ENCODE peak calls at places on chromosomes 11 and 22, in six cellular contexts. V is nephron progenitor cell, S is fibroblast of the aortic adventitia, Z is fibroblast of mammary gland, C is AG09309, H is astrocyte of the spinal cord. Q is an unnamed sample.

GRCh38 chr22:44395116-44396005 is 82.6 kb upstream of the SHISAL1 start:
- DNase-seq in V (no peak), S (no peak), Z (no peak), C (no peak), H (no peak), Q (no peak)

GRCh38 chr11:15123849-15124248 is 9.1 kb downstream of the INSC start:
- DNase-seq in V (no peak), S (peak), Z (peak), C (peak), H (peak), Q (peak)

GRCh38 chr22:19979712-19980493 is 36.7 kb downstream of the ARVCF start:
- DNase-seq in V (no peak), S (no peak), Z (no peak), C (no peak), H (no peak), Q (no peak)

GRCh38 chr11:104402812-104403521 is 239.0 kb upstream of the PDGFD start:
- DNase-seq in V (no peak), S (no peak), Z (no peak), C (no peak), H (no peak), Q (no peak)

GRCh38 chr22:24076091-24076867 is 65.2 kb downstream of the CABIN1 start:
- DNase-seq in V (no peak), S (no peak), Z (peak), C (no peak), H (no peak), Q (peak)

GRCh38 chr22:45880732-45881523 is 96.0 kb downstream of the WNT7B start:
- DNase-seq in V (peak), S (no peak), Z (no peak), C (no peak), H (no peak), Q (no peak)

GRCh38 chr22:49947296-49947622 is 13.3 kb upstream of the PIM3 start:
- DNase-seq in V (no peak), S (no peak), Z (no peak), C (no peak), H (no peak), Q (no peak)

GRCh38 chr11:64088159-64089026 is 52.7 kb downstream of the FLRT1 start:
- DNase-seq in V (no peak), S (no peak), Z (no peak), C (no peak), H (no peak), Q (no peak)

DNA sequence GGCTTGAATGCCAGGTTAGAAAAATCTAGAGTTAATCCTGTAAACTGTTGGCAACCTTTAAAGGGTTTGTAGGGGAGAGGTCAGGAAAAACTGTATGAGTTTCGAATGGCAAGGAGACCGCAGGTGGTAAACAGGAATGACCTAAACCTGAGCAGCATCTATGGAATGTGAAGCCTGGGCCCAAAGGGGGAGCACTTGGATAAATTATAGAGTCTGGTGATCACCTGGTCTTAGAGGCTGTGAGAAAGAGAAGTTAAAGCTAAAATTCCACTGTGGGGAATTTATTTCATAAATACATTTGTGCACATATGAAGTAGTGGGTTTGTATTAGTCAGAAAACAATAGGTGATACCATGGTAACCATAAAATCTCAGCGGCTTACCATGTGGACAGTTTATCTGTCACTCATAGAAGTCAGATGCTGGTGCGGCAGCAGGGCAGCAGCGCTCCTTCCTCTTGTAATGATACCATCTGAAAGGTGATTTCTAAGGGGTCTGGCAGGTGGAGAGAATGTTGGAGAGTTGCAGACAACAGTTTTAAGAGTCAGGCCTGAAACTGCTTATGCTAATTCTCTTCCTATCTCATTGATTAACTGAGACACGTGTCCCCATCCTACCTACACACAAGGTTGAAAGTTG is 1104.4 kb upstream of the CCDC90B start:
- DNase-seq in V (no peak), S (no peak), Z (peak), C (no peak), H (peak), Q (no peak)
- TF ChIP-seq CTCF in V (no peak), S (no peak), Z (no peak), C (peak), H (peak), Q (no peak)

GRCh38 chr11:109120341-109120740 is 301.6 kb upstream of the C11orf87 start:
- DNase-seq in V (no peak), S (no peak), Z (no peak), C (no peak), H (no peak), Q (no peak)
- TF ChIP-seq CTCF in V (no peak), S (no peak), Z (no peak), C (no peak), H (no peak), Q (no peak)

GRCh38 chr22:37781434-37782059 is 26.2 kb upstream of the GCAT start:
- DNase-seq in V (no peak), S (peak), Z (peak), C (no peak), H (no peak), Q (peak)
- TF ChIP-seq CTCF in V (no peak), S (peak), Z (peak), C (peak), H (peak), Q (peak)

GRCh38 chr11:57643802-57644201 is 5.9 kb downstream of the YPEL4 start:
- DNase-seq in V (no peak), S (peak), Z (no peak), C (no peak), H (no peak), Q (peak)
- TF ChIP-seq CTCF in V (no peak), S (peak), Z (peak), C (no peak), H (peak), Q (no peak)

GRCh38 chr11:11407738-11408084 is 54.7 kb upstream of the CSNK2A3 start:
- DNase-seq in V (no peak), S (no peak), Z (no peak), C (no peak), H (no peak), Q (no peak)

GRCh38 chr11:11409916-11410315 is 56.9 kb upstream of the CSNK2A3 start:
- DNase-seq in V (no peak), S (no peak), Z (no peak), C (no peak), H (no peak), Q (no peak)

GRCh38 chr11:11407065-11407737 is 54.2 kb upstream of the CSNK2A3 start:
- DNase-seq in V (no peak), S (no peak), Z (peak), C (no peak), H (no peak), Q (no peak)

GRCh38 chr11:11409224-11409623 is 56.2 kb upstream of the CSNK2A3 start:
- DNase-seq in V (no peak), S (no peak), Z (no peak), C (no peak), H (no peak), Q (no peak)

GRCh38 chr11:11408436-11409221 is 55.6 kb upstream of the CSNK2A3 start:
- DNase-seq in V (no peak), S (no peak), Z (peak), C (no peak), H (no peak), Q (no peak)
- TF ChIP-seq CTCF in V (no peak), S (no peak), Z (no peak), C (no peak), H (no peak), Q (no peak)

DNA sequence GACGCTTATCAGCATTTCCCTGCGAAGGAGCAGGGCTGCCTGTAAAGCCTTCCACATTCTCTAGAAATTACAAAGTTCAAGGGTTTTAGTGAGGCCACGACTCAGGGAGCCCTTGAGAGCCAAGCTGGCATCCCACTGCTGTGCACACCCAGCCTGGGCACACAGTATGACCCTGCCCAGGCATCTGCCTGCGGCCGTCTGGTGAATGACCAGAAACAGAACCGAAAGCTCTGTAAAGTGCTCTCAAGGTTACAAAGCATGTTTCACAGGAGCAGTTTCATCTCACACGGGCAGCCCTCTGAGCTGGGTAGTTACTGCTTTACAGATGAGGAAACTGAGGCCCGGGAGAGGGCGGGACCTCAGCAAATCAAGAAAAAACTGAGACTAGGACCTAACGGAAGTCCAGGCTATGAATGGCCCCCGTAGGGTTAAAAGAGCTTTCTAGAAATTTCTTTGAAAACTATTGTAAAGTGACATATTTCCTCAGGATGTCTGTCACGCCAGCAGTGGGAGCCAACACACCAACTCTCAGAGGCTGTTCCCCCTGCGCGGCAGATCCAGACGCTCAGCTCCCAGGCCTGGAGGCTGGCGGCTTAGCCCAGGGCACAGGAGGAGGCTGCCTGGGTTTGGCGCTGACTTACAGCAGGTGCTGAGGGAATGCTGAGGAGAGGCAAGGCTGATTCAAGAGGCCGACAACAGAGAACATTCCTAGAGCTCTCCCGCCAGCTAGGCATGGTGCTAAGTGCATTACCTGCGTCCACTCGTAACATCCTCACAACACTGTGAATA is 7.7 kb upstream of the TCF20 start:
- DNase-seq in V (no peak), S (no peak), Z (no peak), C (no peak), H (no peak), Q (no peak)
- TF ChIP-seq CTCF in V (no peak), S (no peak), Z (no peak), C (peak), H (peak), Q (peak)

GRCh38 chr11:9663699-9664275 is at the start of gene SWAP70:
- DNase-seq in V (peak), S (peak), Z (peak), C (peak), H (peak), Q (peak)
- TF ChIP-seq CTCF in V (no peak), S (peak), Z (peak), C (peak), H (peak), Q (peak)

GRCh38 chr11:114953039-114953438 is 274.7 kb downstream of the NXPE2 start:
- DNase-seq in V (no peak), S (no peak), Z (no peak), C (no peak), H (no peak), Q (no peak)
- TF ChIP-seq CTCF in V (peak), S (no peak), Z (no peak), C (no peak), H (no peak), Q (no peak)

GRCh38 chr11:112931686-112932085 is 29.5 kb upstream of the NCAM1 start:
- DNase-seq in V (no peak), S (no peak), Z (no peak), C (no peak), H (no peak), Q (no peak)

GRCh38 chr11:112932593-112932992 is 28.6 kb upstream of the NCAM1 start:
- DNase-seq in V (no peak), S (no peak), Z (no peak), C (no peak), H (no peak), Q (no peak)

GRCh38 chr11:112925516-112926310 is 35.5 kb upstream of the NCAM1 start:
- DNase-seq in V (no peak), S (no peak), Z (no peak), C (no peak), H (no peak), Q (no peak)

GRCh38 chr11:112929432-112929831 is 31.8 kb upstream of the NCAM1 start:
- DNase-seq in V (no peak), S (no peak), Z (no peak), C (no peak), H (no peak), Q (no peak)

GRCh38 chr11:112928136-112928535 is 33.1 kb upstream of the NCAM1 start:
- DNase-seq in V (no peak), S (no peak), Z (no peak), C (no peak), H (no peak), Q (no peak)
- TF ChIP-seq CTCF in V (no peak), S (no peak), Z (no peak), C (no peak), H (no peak), Q (no peak)